ENCODE peak calls at places on chromosome 22, in ten cellular contexts. One of them, this sample, is unnamed.

GRCh38 chr22:46230262-46230901 is 19.7 kb downstream of the CDPF1 start:
- DNase-seq in AG09309: no peak
- DNase-seq in AG08395: no peak
- DNase-seq in CD4-positive, alpha-beta T cell: no peak
- DNase-seq in activated CD4-positive, alpha-beta T cell treated with anti-CD3 and anti-CD28 coated beads, Interleukin-2, amount 50 U/mL, for 24 hours: no peak
- DNase-seq in NCI-H69: no peak
- DNase-seq in activated T-helper 9 cell treated with anti-CD3 and anti-CD28 coated beads, Interleukin-2, amount 50 U/mL, for 16 hours: no peak
- DNase-seq in H4: no peak
- DNase-seq in HS-27A: no peak
- DNase-seq in mucosa of descending colon: no peak
- DNase-seq in this sample: no peak

GRCh38 chr22:17492247-17492646 is 71.1 kb upstream of the SLC25A18 start:
- DNase-seq in AG09309: no peak
- DNase-seq in activated T-helper 9 cell treated with anti-CD3 and anti-CD28 coated beads, Interleukin-2, amount 50 U/mL, for 16 hours: no peak
- DNase-seq in H4: no peak
- DNase-seq in CD4-positive, alpha-beta T cell: no peak
- DNase-seq in AG08395: no peak
- DNase-seq in NCI-H69: no peak
- DNase-seq in mucosa of descending colon: no peak
- DNase-seq in activated CD4-positive, alpha-beta T cell treated with anti-CD3 and anti-CD28 coated beads, Interleukin-2, amount 50 U/mL, for 24 hours: no peak
- DNase-seq in HS-27A: no peak
- DNase-seq in this sample: peak

GRCh38 chr22:24969588-24970301 is 17.2 kb downstream of the KIAA1671 start:
- DNase-seq in HS-27A: no peak
- DNase-seq in CD4-positive, alpha-beta T cell: no peak
- DNase-seq in H4: peak
- DNase-seq in activated CD4-positive, alpha-beta T cell treated with anti-CD3 and anti-CD28 coated beads, Interleukin-2, amount 50 U/mL, for 24 hours: no peak
- DNase-seq in NCI-H69: peak
- DNase-seq in AG09309: no peak
- DNase-seq in mucosa of descending colon: no peak
- DNase-seq in activated T-helper 9 cell treated with anti-CD3 and anti-CD28 coated beads, Interleukin-2, amount 50 U/mL, for 16 hours: no peak
- DNase-seq in AG08395: peak
- DNase-seq in this sample: no peak

GRCh38 chr22:23828800-23829680 is 9.8 kb downstream of the DERL3 start:
- DNase-seq in CD4-positive, alpha-beta T cell: no peak
- DNase-seq in HS-27A: no peak
- DNase-seq in mucosa of descending colon: no peak
- DNase-seq in activated T-helper 9 cell treated with anti-CD3 and anti-CD28 coated beads, Interleukin-2, amount 50 U/mL, for 16 hours: no peak
- DNase-seq in NCI-H69: no peak
- DNase-seq in H4: no peak
- DNase-seq in AG08395: no peak
- DNase-seq in AG09309: no peak
- DNase-seq in activated CD4-positive, alpha-beta T cell treated with anti-CD3 and anti-CD28 coated beads, Interleukin-2, amount 50 U/mL, for 24 hours: no peak
- DNase-seq in this sample: no peak

GRCh38 chr22:36768616-36769015 is 7.3 kb downstream of the IFT27 start:
- DNase-seq in H4: no peak
- DNase-seq in AG09309: no peak
- DNase-seq in mucosa of descending colon: no peak
- DNase-seq in CD4-positive, alpha-beta T cell: no peak
- DNase-seq in activated T-helper 9 cell treated with anti-CD3 and anti-CD28 coated beads, Interleukin-2, amount 50 U/mL, for 16 hours: no peak
- DNase-seq in activated CD4-positive, alpha-beta T cell treated with anti-CD3 and anti-CD28 coated beads, Interleukin-2, amount 50 U/mL, for 24 hours: no peak
- DNase-seq in AG08395: no peak
- DNase-seq in HS-27A: no peak
- DNase-seq in NCI-H69: no peak
- DNase-seq in this sample: no peak

GRCh38 chr22:24141586-24141985 is 39.7 kb upstream of the SUSD2 start:
- DNase-seq in H4: no peak
- DNase-seq in CD4-positive, alpha-beta T cell: no peak
- DNase-seq in HS-27A: no peak
- DNase-seq in AG08395: peak
- DNase-seq in mucosa of descending colon: no peak
- DNase-seq in activated CD4-positive, alpha-beta T cell treated with anti-CD3 and anti-CD28 coated beads, Interleukin-2, amount 50 U/mL, for 24 hours: no peak
- DNase-seq in AG09309: no peak
- DNase-seq in NCI-H69: peak
- DNase-seq in activated T-helper 9 cell treated with anti-CD3 and anti-CD28 coated beads, Interleukin-2, amount 50 U/mL, for 16 hours: no peak
- DNase-seq in this sample: no peak

GRCh38 chr22:37639070-37639760 is at the start of gene SH3BP1:
- DNase-seq in CD4-positive, alpha-beta T cell: no peak
- DNase-seq in HS-27A: no peak
- DNase-seq in mucosa of descending colon: peak
- DNase-seq in AG08395: peak
- DNase-seq in H4: no peak
- DNase-seq in AG09309: no peak
- DNase-seq in activated T-helper 9 cell treated with anti-CD3 and anti-CD28 coated beads, Interleukin-2, amount 50 U/mL, for 16 hours: peak
- DNase-seq in NCI-H69: peak
- DNase-seq in activated CD4-positive, alpha-beta T cell treated with anti-CD3 and anti-CD28 coated beads, Interleukin-2, amount 50 U/mL, for 24 hours: no peak
- DNase-seq in this sample: no peak

GRCh38 chr22:46293591-46294260 is 2.9 kb upstream of the GTSE1 start:
- DNase-seq in AG09309: peak
- DNase-seq in HS-27A: no peak
- DNase-seq in CD4-positive, alpha-beta T cell: no peak
- DNase-seq in AG08395: peak
- DNase-seq in mucosa of descending colon: peak
- DNase-seq in activated CD4-positive, alpha-beta T cell treated with anti-CD3 and anti-CD28 coated beads, Interleukin-2, amount 50 U/mL, for 24 hours: no peak
- DNase-seq in activated T-helper 9 cell treated with anti-CD3 and anti-CD28 coated beads, Interleukin-2, amount 50 U/mL, for 16 hours: no peak
- DNase-seq in H4: no peak
- DNase-seq in NCI-H69: peak
- DNase-seq in this sample: peak

GRCh38 chr22:37274380-37274862 is 7.9 kb upstream of the CYTH4 start:
- DNase-seq in HS-27A: no peak
- DNase-seq in H4: no peak
- DNase-seq in AG09309: no peak
- DNase-seq in AG08395: no peak
- DNase-seq in NCI-H69: no peak
- DNase-seq in mucosa of descending colon: peak
- DNase-seq in activated T-helper 9 cell treated with anti-CD3 and anti-CD28 coated beads, Interleukin-2, amount 50 U/mL, for 16 hours: no peak
- DNase-seq in activated CD4-positive, alpha-beta T cell treated with anti-CD3 and anti-CD28 coated beads, Interleukin-2, amount 50 U/mL, for 24 hours: no peak
- DNase-seq in CD4-positive, alpha-beta T cell: no peak
- DNase-seq in this sample: peak

GRCh38 chr22:27994481-27995331 is 75.7 kb upstream of the PITPNB start:
- DNase-seq in AG09309: no peak
- DNase-seq in HS-27A: no peak
- DNase-seq in H4: no peak
- DNase-seq in NCI-H69: no peak
- DNase-seq in activated T-helper 9 cell treated with anti-CD3 and anti-CD28 coated beads, Interleukin-2, amount 50 U/mL, for 16 hours: no peak
- DNase-seq in mucosa of descending colon: no peak
- DNase-seq in AG08395: no peak
- DNase-seq in CD4-positive, alpha-beta T cell: no peak
- DNase-seq in activated CD4-positive, alpha-beta T cell treated with anti-CD3 and anti-CD28 coated beads, Interleukin-2, amount 50 U/mL, for 24 hours: no peak
- DNase-seq in this sample: no peak

GRCh38 chr22:44049369-44050231 is 25.5 kb downstream of the PARVB start:
- DNase-seq in activated CD4-positive, alpha-beta T cell treated with anti-CD3 and anti-CD28 coated beads, Interleukin-2, amount 50 U/mL, for 24 hours: no peak
- DNase-seq in CD4-positive, alpha-beta T cell: no peak
- DNase-seq in HS-27A: no peak
- DNase-seq in mucosa of descending colon: no peak
- DNase-seq in activated T-helper 9 cell treated with anti-CD3 and anti-CD28 coated beads, Interleukin-2, amount 50 U/mL, for 16 hours: no peak
- DNase-seq in NCI-H69: peak
- DNase-seq in AG08395: no peak
- DNase-seq in H4: no peak
- DNase-seq in AG09309: no peak
- DNase-seq in this sample: no peak

GRCh38 chr22:49886346-49887073 is 31.7 kb downstream of the ALG12 start:
- DNase-seq in HS-27A: no peak
- DNase-seq in NCI-H69: no peak
- DNase-seq in AG08395: no peak
- DNase-seq in CD4-positive, alpha-beta T cell: no peak
- DNase-seq in AG09309: no peak
- DNase-seq in H4: no peak
- DNase-seq in activated T-helper 9 cell treated with anti-CD3 and anti-CD28 coated beads, Interleukin-2, amount 50 U/mL, for 16 hours: no peak
- DNase-seq in activated CD4-positive, alpha-beta T cell treated with anti-CD3 and anti-CD28 coated beads, Interleukin-2, amount 50 U/mL, for 24 hours: no peak
- DNase-seq in mucosa of descending colon: no peak
- DNase-seq in this sample: no peak

GRCh38 chr22:44786610-44787009 is 34.2 kb downstream of the ARHGAP8 start:
- DNase-seq in AG09309: no peak
- DNase-seq in AG08395: no peak
- DNase-seq in CD4-positive, alpha-beta T cell: no peak
- DNase-seq in H4: no peak
- DNase-seq in mucosa of descending colon: no peak
- DNase-seq in HS-27A: no peak
- DNase-seq in activated CD4-positive, alpha-beta T cell treated with anti-CD3 and anti-CD28 coated beads, Interleukin-2, amount 50 U/mL, for 24 hours: no peak
- DNase-seq in activated T-helper 9 cell treated with anti-CD3 and anti-CD28 coated beads, Interleukin-2, amount 50 U/mL, for 16 hours: no peak
- DNase-seq in NCI-H69: no peak
- DNase-seq in this sample: no peak

GRCh38 chr22:49971232-49972162 is 10.9 kb downstream of the PIM3 start:
- DNase-seq in AG08395: peak
- DNase-seq in activated T-helper 9 cell treated with anti-CD3 and anti-CD28 coated beads, Interleukin-2, amount 50 U/mL, for 16 hours: peak
- DNase-seq in HS-27A: no peak
- DNase-seq in CD4-positive, alpha-beta T cell: no peak
- DNase-seq in NCI-H69: peak
- DNase-seq in mucosa of descending colon: peak
- DNase-seq in H4: peak
- DNase-seq in activated CD4-positive, alpha-beta T cell treated with anti-CD3 and anti-CD28 coated beads, Interleukin-2, amount 50 U/mL, for 24 hours: peak
- DNase-seq in AG09309: no peak
- DNase-seq in this sample: no peak

GRCh38 chr22:22474733-22475132 is 33.8 kb downstream of the ZNF280B start:
- DNase-seq in activated CD4-positive, alpha-beta T cell treated with anti-CD3 and anti-CD28 coated beads, Interleukin-2, amount 50 U/mL, for 24 hours: no peak
- DNase-seq in CD4-positive, alpha-beta T cell: no peak
- DNase-seq in activated T-helper 9 cell treated with anti-CD3 and anti-CD28 coated beads, Interleukin-2, amount 50 U/mL, for 16 hours: no peak
- DNase-seq in NCI-H69: no peak
- DNase-seq in H4: no peak
- DNase-seq in AG08395: no peak
- DNase-seq in AG09309: no peak
- DNase-seq in mucosa of descending colon: no peak
- DNase-seq in HS-27A: no peak
- DNase-seq in this sample: no peak

GRCh38 chr22:18032455-18033101 is 8.2 kb upstream of the MICAL3 start:
- DNase-seq in H4: peak
- DNase-seq in AG09309: no peak
- DNase-seq in CD4-positive, alpha-beta T cell: no peak
- DNase-seq in AG08395: peak
- DNase-seq in NCI-H69: peak
- DNase-seq in activated CD4-positive, alpha-beta T cell treated with anti-CD3 and anti-CD28 coated beads, Interleukin-2, amount 50 U/mL, for 24 hours: no peak
- DNase-seq in mucosa of descending colon: no peak
- DNase-seq in HS-27A: peak
- DNase-seq in activated T-helper 9 cell treated with anti-CD3 and anti-CD28 coated beads, Interleukin-2, amount 50 U/mL, for 16 hours: no peak
- DNase-seq in this sample: no peak

GRCh38 chr22:45341503-45341902 is 31.8 kb downstream of the FAM118A start:
- DNase-seq in mucosa of descending colon: no peak
- DNase-seq in CD4-positive, alpha-beta T cell: no peak
- DNase-seq in activated CD4-positive, alpha-beta T cell treated with anti-CD3 and anti-CD28 coated beads, Interleukin-2, amount 50 U/mL, for 24 hours: peak
- DNase-seq in activated T-helper 9 cell treated with anti-CD3 and anti-CD28 coated beads, Interleukin-2, amount 50 U/mL, for 16 hours: no peak
- DNase-seq in NCI-H69: no peak
- DNase-seq in H4: no peak
- DNase-seq in AG09309: no peak
- DNase-seq in AG08395: no peak
- DNase-seq in HS-27A: no peak
- DNase-seq in this sample: no peak

GRCh38 chr22:41382098-41382578 is 396 bp downstream of the TEF start:
- DNase-seq in AG08395: peak
- DNase-seq in CD4-positive, alpha-beta T cell: peak
- DNase-seq in activated CD4-positive, alpha-beta T cell treated with anti-CD3 and anti-CD28 coated beads, Interleukin-2, amount 50 U/mL, for 24 hours: peak
- DNase-seq in AG09309: no peak
- DNase-seq in mucosa of descending colon: peak
- DNase-seq in HS-27A: no peak
- DNase-seq in NCI-H69: peak
- DNase-seq in H4: no peak
- DNase-seq in activated T-helper 9 cell treated with anti-CD3 and anti-CD28 coated beads, Interleukin-2, amount 50 U/mL, for 16 hours: peak
- DNase-seq in this sample: no peak

GRCh38 chr22:29095459-29095858 is 22.6 kb downstream of the KREMEN1 start:
- DNase-seq in activated CD4-positive, alpha-beta T cell treated with anti-CD3 and anti-CD28 coated beads, Interleukin-2, amount 50 U/mL, for 24 hours: no peak
- DNase-seq in mucosa of descending colon: no peak
- DNase-seq in CD4-positive, alpha-beta T cell: no peak
- DNase-seq in activated T-helper 9 cell treated with anti-CD3 and anti-CD28 coated beads, Interleukin-2, amount 50 U/mL, for 16 hours: no peak
- DNase-seq in HS-27A: no peak
- DNase-seq in AG09309: no peak
- DNase-seq in AG08395: no peak
- DNase-seq in NCI-H69: peak
- DNase-seq in H4: no peak
- DNase-seq in this sample: no peak

GRCh38 chr22:44399196-44399837 is 86.6 kb upstream of the SHISAL1 start:
- DNase-seq in HS-27A: no peak
- DNase-seq in activated T-helper 9 cell treated with anti-CD3 and anti-CD28 coated beads, Interleukin-2, amount 50 U/mL, for 16 hours: no peak
- DNase-seq in AG09309: no peak
- DNase-seq in NCI-H69: no peak
- DNase-seq in H4: no peak
- DNase-seq in CD4-positive, alpha-beta T cell: no peak
- DNase-seq in activated CD4-positive, alpha-beta T cell treated with anti-CD3 and anti-CD28 coated beads, Interleukin-2, amount 50 U/mL, for 24 hours: no peak
- DNase-seq in AG08395: no peak
- DNase-seq in mucosa of descending colon: no peak
- DNase-seq in this sample: no peak

GRCh38 chr22:47811971-47812370 is 1049.5 kb downstream of the TBC1D22A start:
- DNase-seq in mucosa of descending colon: no peak
- DNase-seq in AG09309: no peak
- DNase-seq in HS-27A: no peak
- DNase-seq in AG08395: no peak
- DNase-seq in activated T-helper 9 cell treated with anti-CD3 and anti-CD28 coated beads, Interleukin-2, amount 50 U/mL, for 16 hours: no peak
- DNase-seq in NCI-H69: no peak
- DNase-seq in CD4-positive, alpha-beta T cell: no peak
- DNase-seq in H4: no peak
- DNase-seq in activated CD4-positive, alpha-beta T cell treated with anti-CD3 and anti-CD28 coated beads, Interleukin-2, amount 50 U/mL, for 24 hours: no peak
- DNase-seq in this sample: no peak

GRCh38 chr22:49322231-49322630 is 505.4 kb downstream of the BRD1 start:
- DNase-seq in activated CD4-positive, alpha-beta T cell treated with anti-CD3 and anti-CD28 coated beads, Interleukin-2, amount 50 U/mL, for 24 hours: no peak
- DNase-seq in NCI-H69: no peak
- DNase-seq in CD4-positive, alpha-beta T cell: no peak
- DNase-seq in AG08395: no peak
- DNase-seq in HS-27A: no peak
- DNase-seq in mucosa of descending colon: no peak
- DNase-seq in activated T-helper 9 cell treated with anti-CD3 and anti-CD28 coated beads, Interleukin-2, amount 50 U/mL, for 16 hours: no peak
- DNase-seq in AG09309: no peak
- DNase-seq in H4: no peak
- DNase-seq in this sample: no peak

GRCh38 chr22:49609207-49609876 is 218.3 kb downstream of the BRD1 start:
- DNase-seq in CD4-positive, alpha-beta T cell: no peak
- DNase-seq in AG08395: no peak
- DNase-seq in AG09309: no peak
- DNase-seq in activated CD4-positive, alpha-beta T cell treated with anti-CD3 and anti-CD28 coated beads, Interleukin-2, amount 50 U/mL, for 24 hours: no peak
- DNase-seq in HS-27A: no peak
- DNase-seq in activated T-helper 9 cell treated with anti-CD3 and anti-CD28 coated beads, Interleukin-2, amount 50 U/mL, for 16 hours: no peak
- DNase-seq in H4: no peak
- DNase-seq in NCI-H69: no peak
- DNase-seq in mucosa of descending colon: no peak
- DNase-seq in this sample: no peak

GRCh38 chr22:44311855-44312170 is 938 bp downstream of the SHISAL1 start:
- DNase-seq in HS-27A: no peak
- DNase-seq in AG08395: peak
- DNase-seq in activated T-helper 9 cell treated with anti-CD3 and anti-CD28 coated beads, Interleukin-2, amount 50 U/mL, for 16 hours: no peak
- DNase-seq in CD4-positive, alpha-beta T cell: no peak
- DNase-seq in AG09309: peak
- DNase-seq in NCI-H69: no peak
- DNase-seq in H4: no peak
- DNase-seq in activated CD4-positive, alpha-beta T cell treated with anti-CD3 and anti-CD28 coated beads, Interleukin-2, amount 50 U/mL, for 24 hours: no peak
- DNase-seq in mucosa of descending colon: no peak
- DNase-seq in this sample: no peak

GRCh38 chr22:42862045-42862734 is 5.1 kb upstream of the ARFGAP3 start:
- DNase-seq in CD4-positive, alpha-beta T cell: no peak
- DNase-seq in HS-27A: no peak
- DNase-seq in AG09309: no peak
- DNase-seq in activated T-helper 9 cell treated with anti-CD3 and anti-CD28 coated beads, Interleukin-2, amount 50 U/mL, for 16 hours: no peak
- DNase-seq in NCI-H69: no peak
- DNase-seq in AG08395: no peak
- DNase-seq in H4: no peak
- DNase-seq in activated CD4-positive, alpha-beta T cell treated with anti-CD3 and anti-CD28 coated beads, Interleukin-2, amount 50 U/mL, for 24 hours: no peak
- DNase-seq in mucosa of descending colon: no peak
- DNase-seq in this sample: no peak

GRCh38 chr22:46073683-46074504 is 76.4 kb upstream of the PPARA start:
- DNase-seq in NCI-H69: peak
- DNase-seq in H4: no peak
- DNase-seq in mucosa of descending colon: peak
- DNase-seq in activated CD4-positive, alpha-beta T cell treated with anti-CD3 and anti-CD28 coated beads, Interleukin-2, amount 50 U/mL, for 24 hours: no peak
- DNase-seq in CD4-positive, alpha-beta T cell: no peak
- DNase-seq in AG09309: no peak
- DNase-seq in activated T-helper 9 cell treated with anti-CD3 and anti-CD28 coated beads, Interleukin-2, amount 50 U/mL, for 16 hours: no peak
- DNase-seq in HS-27A: peak
- DNase-seq in AG08395: no peak
- DNase-seq in this sample: no peak

GRCh38 chr22:50071432-50072166 is 13.5 kb upstream of the TTLL8 start:
- DNase-seq in HS-27A: no peak
- DNase-seq in AG08395: no peak
- DNase-seq in NCI-H69: no peak
- DNase-seq in activated CD4-positive, alpha-beta T cell treated with anti-CD3 and anti-CD28 coated beads, Interleukin-2, amount 50 U/mL, for 24 hours: no peak
- DNase-seq in AG09309: no peak
- DNase-seq in mucosa of descending colon: no peak
- DNase-seq in activated T-helper 9 cell treated with anti-CD3 and anti-CD28 coated beads, Interleukin-2, amount 50 U/mL, for 16 hours: no peak
- DNase-seq in CD4-positive, alpha-beta T cell: no peak
- DNase-seq in H4: no peak
- DNase-seq in this sample: no peak

GRCh38 chr22:46445771-46446485 is 91.5 kb downstream of the CELSR1 start:
- DNase-seq in AG09309: no peak
- DNase-seq in activated CD4-positive, alpha-beta T cell treated with anti-CD3 and anti-CD28 coated beads, Interleukin-2, amount 50 U/mL, for 24 hours: no peak
- DNase-seq in H4: no peak
- DNase-seq in CD4-positive, alpha-beta T cell: no peak
- DNase-seq in HS-27A: no peak
- DNase-seq in AG08395: no peak
- DNase-seq in activated T-helper 9 cell treated with anti-CD3 and anti-CD28 coated beads, Interleukin-2, amount 50 U/mL, for 16 hours: no peak
- DNase-seq in NCI-H69: peak
- DNase-seq in mucosa of descending colon: no peak
- DNase-seq in this sample: no peak